ENCODE peak calls at places on chromosomes 12 and 14, in five cellular contexts. C is GM23248, W is HCT116, E is fibroblast of lung, S is GM12878. U is an unnamed sample.
A peak's percentile ranks its signal among the peaks of the same experiment; 100 is the strongest.

GRCh38 chr14:29518335-29518734 is 409.3 kb downstream of the PRKD1 start:
- DNase-seq in C (peak; percentile 48), W (no peak), E (peak; percentile 5), S (no peak), U (no peak)

GRCh38 chr14:102415671-102416070 is 52.9 kb downstream of the TECPR2 start:
- DNase-seq in C (no peak), W (no peak), E (no peak), S (no peak), U (no peak)

GRCh38 chr12:75979181-75979580 is 52.4 kb downstream of the PHLDA1 start:
- DNase-seq in C (peak; percentile 70), W (no peak), E (peak; percentile 70), S (no peak), U (no peak)

GRCh38 chr12:80099259-80099658 is at the start of gene OTOGL:
- DNase-seq in C (no peak), W (no peak), E (no peak), S (no peak), U (peak; percentile 24)

GRCh38 chr14:20627337-20628032 is 14.0 kb downstream of the OR6S1 start:
- DNase-seq in C (peak; percentile 32), W (no peak), E (no peak), S (no peak), U (no peak)

GRCh38 chr14:32350020-32350419 is 20.9 kb downstream of the AKAP6 start:
- DNase-seq in C (no peak), W (no peak), E (no peak), S (peak; percentile 17), U (no peak)

GRCh38 chr14:96666088-96666487 is 131.1 kb upstream of the VRK1 start:
- DNase-seq in C (no peak), W (no peak), E (no peak), S (no peak), U (no peak)

GRCh38 chr12:79706676-79707075 is 15.9 kb upstream of the PAWR start:
- DNase-seq in C (peak; percentile 36), W (no peak), E (no peak), S (no peak), U (no peak)

GRCh38 chr14:28157289-28157869 is 609.2 kb upstream of the FOXG1 start:
- DNase-seq in C (no peak), W (no peak), E (no peak), S (no peak), U (no peak)

GRCh38 chr12:53231859-53232640 is at the start of gene RARG:
- DNase-seq in C (peak; percentile 87), W (no peak), E (peak; percentile 58), S (no peak), U (no peak)

GRCh38 chr12:62730649-62731377 is 204.1 kb downstream of the PPM1H start:
- DNase-seq in C (peak; percentile 89), W (no peak), E (peak; percentile 92), S (no peak), U (no peak)

GRCh38 chr12:114669501-114670256 is 14.3 kb downstream of the TBX3 start:
- DNase-seq in C (peak; percentile 89), W (no peak), E (peak; percentile 60), S (no peak), U (no peak)

GRCh38 chr12:119762619-119763018 is 94.7 kb downstream of the PRKAB1 start:
- DNase-seq in C (no peak), W (no peak), E (no peak), S (no peak), U (no peak)

GRCh38 chr12:113940357-113940756 is 25.8 kb downstream of the RBM19 start:
- DNase-seq in C (no peak), W (no peak), E (no peak), S (no peak), U (no peak)

GRCh38 chr12:47088021-47088944 is 8.5 kb upstream of the AMIGO2 start:
- DNase-seq in C (no peak), W (no peak), E (peak; percentile 88), S (no peak), U (no peak)

GRCh38 chr14:95117937-95118726 is 39.2 kb downstream of the DICER1 start:
- DNase-seq in C (no peak), W (no peak), E (no peak), S (no peak), U (no peak)

GRCh38 chr14:64683264-64683663 is 21.0 kb upstream of the PLEKHG3 start:
- DNase-seq in C (no peak), W (no peak), E (no peak), S (no peak), U (no peak)

GRCh38 chr12:54075431-54075830 is 21.8 kb downstream of the HOXC4 start:
- DNase-seq in C (no peak), W (no peak), E (no peak), S (no peak), U (no peak)

GRCh38 chr12:7008864-7009263 is 9.4 kb downstream of the LPCAT3 start:
- DNase-seq in C (no peak), W (no peak), E (no peak), S (no peak), U (no peak)

GRCh38 chr12:13982010-13982409 is 608 bp upstream of the GRIN2B start:
- DNase-seq in C (peak; percentile 2), W (peak; percentile 15), E (no peak), S (no peak), U (no peak)

GRCh38 chr12:62799766-62800406 is 135.1 kb downstream of the PPM1H start:
- DNase-seq in C (no peak), W (no peak), E (no peak), S (no peak), U (no peak)

GRCh38 chr14:50061664-50062437 is 54.5 kb downstream of the VCPKMT start:
- DNase-seq in C (peak; percentile 28), W (no peak), E (peak; percentile 61), S (peak; percentile 84), U (no peak)

GRCh38 chr14:58298880-58299664 is 717 bp downstream of the ARID4A start:
- DNase-seq in C (peak; percentile 55), W (no peak), E (no peak), S (no peak), U (no peak)

GRCh38 chr12:54341343-54341742 is 16.4 kb downstream of the COPZ1 start:
- DNase-seq in C (no peak), W (no peak), E (no peak), S (no peak), U (no peak)

GRCh38 chr14:105859717-105860614 is 333.6 kb downstream of the TMEM121 start:
- DNase-seq in C (no peak), W (no peak), E (no peak), S (no peak), U (no peak)
- H3K9me3 ChIP-seq in C (no peaks in the 10 kb centered on the region), W (no peaks in the 10 kb centered on the region), E (no peaks in the 10 kb centered on the region), S (no peaks in the 10 kb centered on the region), U (no peaks in the 10 kb centered on the region)

GRCh38 chr14:56803816-56804535 is 6.3 kb downstream of the OTX2 start:
- DNase-seq in C (no peak), W (no peak), E (no peak), S (no peak), U (no peak)
- TF ChIP-seq EZH2 in C (no peak), W (no peak), E (peak; percentile 28), S (no peak), U (no peak)

DNA sequence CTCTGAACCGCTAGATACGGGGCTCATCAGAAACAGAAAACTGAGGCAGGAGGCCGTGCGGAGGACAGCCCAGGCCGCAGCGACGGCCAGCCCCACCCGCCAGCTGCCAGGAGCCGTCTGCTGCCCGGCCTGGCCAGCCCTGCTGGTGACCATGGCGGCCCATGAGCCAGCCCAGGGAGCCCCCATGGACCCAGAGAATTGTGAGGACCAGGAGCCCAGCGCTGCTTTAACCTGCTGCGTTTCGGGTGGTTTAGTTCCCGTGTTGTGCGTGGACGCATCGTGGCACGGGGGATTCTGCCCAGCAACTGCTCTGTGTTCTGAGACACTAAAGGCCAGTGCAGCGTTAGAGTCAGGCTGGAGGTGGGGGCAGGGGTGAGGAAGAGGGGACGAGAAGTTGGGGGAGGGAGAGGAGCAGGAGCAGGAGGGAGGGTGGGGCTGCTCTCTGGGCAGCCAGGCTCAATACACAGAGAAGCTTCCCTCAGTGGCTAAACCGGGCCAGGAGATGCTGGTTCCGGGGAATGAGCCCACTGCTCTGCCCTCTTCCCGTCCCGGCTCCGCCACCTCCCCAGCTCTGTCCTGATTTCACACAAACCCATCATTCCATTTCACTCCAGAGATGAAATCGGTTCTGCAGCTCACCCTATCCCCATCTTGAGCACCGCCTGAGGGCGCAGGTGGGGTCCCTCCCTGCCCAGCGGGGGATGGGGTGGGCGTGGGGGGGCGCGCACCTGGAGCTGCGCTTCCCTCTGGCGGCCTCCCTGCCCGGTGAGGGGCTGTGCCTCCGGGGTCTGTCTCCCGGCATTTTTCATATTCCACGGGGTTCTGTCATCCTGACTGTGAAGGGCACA is 44.4 kb downstream of the NOC4L start:
- DNase-seq in C (no peak), W (no peak), E (no peak), S (no peak), U (no peak)
- H3K4me3 ChIP-seq in C (peak overlapping the region; percentile 77), W (peak overlapping the region; percentile 67), E (peak overlapping the region; percentile 52), S (peak overlapping the region; percentile 71), U (peak overlapping the region; percentile 87)

DNA sequence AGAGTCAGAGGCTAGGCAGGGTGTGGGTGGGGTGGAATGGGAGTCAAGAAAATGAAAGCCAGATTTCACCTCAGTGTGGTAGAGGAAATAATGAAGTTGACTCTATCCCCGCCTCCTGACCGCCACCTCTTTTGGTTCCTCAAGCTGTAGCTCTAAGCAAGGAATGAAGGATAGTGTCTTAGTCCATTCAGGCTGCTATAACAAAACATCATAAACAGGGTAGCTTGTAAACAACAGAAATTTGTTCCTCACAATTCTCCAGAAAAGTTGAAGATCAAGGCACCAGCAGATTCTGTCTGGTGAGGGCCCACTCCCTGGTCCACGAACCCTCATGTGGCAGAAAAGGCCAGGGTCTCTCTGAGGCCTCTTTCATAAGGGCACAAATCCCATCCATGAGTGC is 109.1 kb upstream of the AMN1 start:
- DNase-seq in C (no peak), W (no peak), E (no peak), S (no peak), U (no peak)
- H3K9me3 ChIP-seq in C (no peaks in the 10 kb centered on the region), W (no peaks in the 10 kb centered on the region), E (no peaks in the 10 kb centered on the region), S (peaks cover 4% of the 10 kb centered on the region), U (no peaks in the 10 kb centered on the region)

GRCh38 chr14:76376001-76376404 is at the start of gene ESRRB:
- DNase-seq in C (peak; percentile 18), W (peak; percentile 65), E (peak; percentile 19), S (no peak), U (peak; percentile 58)

GRCh38 chr14:76377675-76378074 is 1.7 kb downstream of the ESRRB start:
- DNase-seq in C (no peak), W (no peak), E (no peak), S (no peak), U (no peak)

GRCh38 chr14:76376878-76377523 is 1.1 kb downstream of the ESRRB start:
- DNase-seq in C (no peak), W (no peak), E (no peak), S (no peak), U (no peak)

GRCh38 chr14:76375484-76375883 is 453 bp upstream of the ESRRB start:
- DNase-seq in C (peak; percentile 37), W (peak; percentile 12), E (peak; percentile 4), S (no peak), U (no peak)

GRCh38 chr14:76376409-76376877 is 506 bp downstream of the ESRRB start:
- DNase-seq in C (no peak), W (no peak), E (no peak), S (no peak), U (no peak)
- TF ChIP-seq EZH2 in C (peak; percentile 50), W (no peak), E (peak; percentile 93), S (peak; percentile 10), U (no peak)

GRCh38 chr12:131378861-131379665 is 331.8 kb upstream of the SFSWAP start:
- DNase-seq in C (no peak), W (no peak), E (no peak), S (no peak), U (no peak)
- H3K4me3 ChIP-seq in C (no peak overlapping the region), W (no peak overlapping the region), E (no peak overlapping the region), S (no peak overlapping the region), U (no peak overlapping the region)

U was measured in SK-N-MC.